ENCODE peak calls at places on chromosomes 3 and 15, in nine cellular contexts. O is H9, C is pancreas, W is fibroblast of pulmonary artery, D is heart right ventricle, H is LNCaP clone FGC, N is heart left ventricle, X is esophagus squamous epithelium, E is Calu3. Q is an unnamed sample.

GRCh38 chr15:50149090-50149489 is 30.1 kb upstream of the ATP8B4 start:
- DNase-seq in O (no peak), C (no peak), W (no peak), D (no peak), H (peak), N (no peak), X (no peak), E (no peak), Q (peak)

GRCh38 chr3:197406266-197406665 is 107.9 kb upstream of the DLG1 start:
- DNase-seq in O (no peak), C (no peak), W (peak), D (no peak), H (no peak), N (peak), X (no peak), E (no peak), Q (no peak)

GRCh38 chr3:34090876-34091275 is 292.4 kb downstream of the PDCD6IP start:
- DNase-seq in O (no peak), C (no peak), W (no peak), D (no peak), H (no peak), N (no peak), X (no peak), E (no peak), Q (no peak)

GRCh38 chr3:185534511-185534910 is 17.9 kb downstream of the LIPH start:
- DNase-seq in O (no peak), C (no peak), W (peak), D (no peak), H (no peak), N (no peak), X (no peak), E (no peak), Q (no peak)

GRCh38 chr15:68154923-68155559 is 50.1 kb downstream of the CALML4 start:
- DNase-seq in O (no peak), C (peak), W (peak), D (peak), H (peak), N (peak), X (no peak), E (peak), Q (peak)

GRCh38 chr3:63818282-63819150 is 583 bp upstream of the C3orf49 start:
- DNase-seq in O (peak), C (peak), W (peak), D (peak), H (peak), N (peak), X (no peak), E (peak), Q (peak)

GRCh38 chr3:17740703-17741102 is 1.7 kb downstream of the TBC1D5 start:
- DNase-seq in O (no peak), C (no peak), W (peak), D (no peak), H (no peak), N (no peak), X (no peak), E (peak), Q (peak)

GRCh38 chr3:66423791-66424190 is 77.0 kb downstream of the LRIG1 start:
- DNase-seq in O (no peak), C (no peak), W (peak), D (no peak), H (no peak), N (no peak), X (no peak), E (no peak), Q (peak)

GRCh38 chr3:186806173-186807055 is at the start of gene RFC4:
- DNase-seq in O (peak), C (peak), W (peak), D (peak), H (peak), N (peak), X (peak), E (peak), Q (no peak)

GRCh38 chr15:69595009-69595825 is 142.6 kb downstream of the RPLP1 start:
- DNase-seq in O (peak), C (peak), W (no peak), D (peak), H (peak), N (peak), X (no peak), E (peak), Q (no peak)

GRCh38 chr15:84821501-84822021 is 4.4 kb downstream of the ALPK3 start:
- DNase-seq in O (no peak), C (no peak), W (peak), D (peak), H (no peak), N (no peak), X (no peak), E (no peak), Q (no peak)

GRCh38 chr15:52789601-52790165 is 453 bp downstream of the ONECUT1 start:
- DNase-seq in O (no peak), C (peak), W (peak), D (no peak), H (no peak), N (no peak), X (no peak), E (no peak), Q (no peak)

GRCh38 chr15:39154776-39155175 is 426.1 kb upstream of the THBS1 start:
- DNase-seq in O (no peak), C (no peak), W (no peak), D (no peak), H (no peak), N (no peak), X (no peak), E (no peak), Q (no peak)

GRCh38 chr15:39156166-39156565 is 424.7 kb upstream of the THBS1 start:
- DNase-seq in O (no peak), C (no peak), W (no peak), D (peak), H (no peak), N (peak), X (no peak), E (no peak), Q (no peak)

GRCh38 chr15:39153718-39154117 is 427.2 kb upstream of the THBS1 start:
- DNase-seq in O (no peak), C (no peak), W (no peak), D (no peak), H (peak), N (no peak), X (no peak), E (peak), Q (no peak)

GRCh38 chr15:39153058-39153457 is 427.8 kb upstream of the THBS1 start:
- DNase-seq in O (no peak), C (no peak), W (no peak), D (no peak), H (peak), N (no peak), X (no peak), E (no peak), Q (no peak)

DNA sequence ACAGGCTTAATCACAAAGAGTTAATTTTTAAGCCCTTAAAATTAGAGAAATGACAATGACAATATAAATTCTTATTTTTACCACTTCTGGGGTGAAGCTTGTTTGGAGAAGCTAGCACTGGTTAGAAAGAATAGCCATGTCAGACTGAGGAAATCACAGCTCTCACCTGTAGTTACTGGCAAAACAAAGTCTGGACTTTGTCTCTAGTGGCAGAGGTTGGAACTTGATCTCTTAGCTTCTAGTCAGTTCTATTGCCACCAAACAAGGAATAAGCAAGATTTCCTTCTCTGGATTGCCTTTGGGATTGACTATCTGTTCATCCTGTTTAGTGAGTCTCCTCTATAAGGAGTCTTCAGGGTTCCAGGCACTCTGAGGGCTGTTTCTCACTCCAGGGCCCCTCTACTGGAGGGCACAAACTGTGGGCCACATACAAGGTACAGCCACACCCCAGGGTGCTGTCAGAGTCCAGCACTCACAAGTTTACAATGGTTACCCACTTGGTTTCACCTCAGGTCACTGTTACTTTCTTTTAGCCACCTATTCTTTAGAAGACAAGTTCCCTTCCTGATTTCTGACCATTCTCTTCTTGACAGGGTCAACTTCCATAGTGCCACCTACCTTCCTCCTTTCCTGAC is 426.6 kb upstream of the THBS1 start:
- DNase-seq in O (no peak), C (no peak), W (no peak), D (no peak), H (no peak), N (no peak), X (no peak), E (no peak), Q (no peak)
- TF ChIP-seq CTCF in O (peak), C (peak), W (peak), D (no peak), H (peak), N (no peak), X (peak), E (no peak), Q (peak)

GRCh38 chr15:43214169-43214568 is 6.6 kb downstream of the EPB42 start:
- DNase-seq in O (no peak), C (no peak), W (no peak), D (no peak), H (no peak), N (no peak), X (no peak), E (no peak), Q (no peak)
- TF ChIP-seq CTCF in O (no peak), C (no peak), W (no peak), D (no peak), H (no peak), N (no peak), X (no peak), E (no peak), Q (no peak)

GRCh38 chr15:91737419-91737818 is 116.1 kb upstream of the SLCO3A1 start:
- DNase-seq in O (no peak), C (no peak), W (no peak), D (no peak), H (no peak), N (no peak), X (no peak), E (no peak), Q (no peak)
- TF ChIP-seq CTCF in O (no peak), C (no peak), W (no peak), D (no peak), H (no peak), N (no peak), X (no peak), E (no peak), Q (no peak)

GRCh38 chr3:151156618-151157216 is 46.3 kb downstream of the GPR171 start:
- DNase-seq in O (no peak), C (no peak), W (peak), D (no peak), H (peak), N (no peak), X (no peak), E (peak), Q (no peak)
- TF ChIP-seq CTCF in O (peak), C (no peak), W (peak), D (peak), H (peak), N (peak), X (peak), E (peak), Q (peak)

DNA sequence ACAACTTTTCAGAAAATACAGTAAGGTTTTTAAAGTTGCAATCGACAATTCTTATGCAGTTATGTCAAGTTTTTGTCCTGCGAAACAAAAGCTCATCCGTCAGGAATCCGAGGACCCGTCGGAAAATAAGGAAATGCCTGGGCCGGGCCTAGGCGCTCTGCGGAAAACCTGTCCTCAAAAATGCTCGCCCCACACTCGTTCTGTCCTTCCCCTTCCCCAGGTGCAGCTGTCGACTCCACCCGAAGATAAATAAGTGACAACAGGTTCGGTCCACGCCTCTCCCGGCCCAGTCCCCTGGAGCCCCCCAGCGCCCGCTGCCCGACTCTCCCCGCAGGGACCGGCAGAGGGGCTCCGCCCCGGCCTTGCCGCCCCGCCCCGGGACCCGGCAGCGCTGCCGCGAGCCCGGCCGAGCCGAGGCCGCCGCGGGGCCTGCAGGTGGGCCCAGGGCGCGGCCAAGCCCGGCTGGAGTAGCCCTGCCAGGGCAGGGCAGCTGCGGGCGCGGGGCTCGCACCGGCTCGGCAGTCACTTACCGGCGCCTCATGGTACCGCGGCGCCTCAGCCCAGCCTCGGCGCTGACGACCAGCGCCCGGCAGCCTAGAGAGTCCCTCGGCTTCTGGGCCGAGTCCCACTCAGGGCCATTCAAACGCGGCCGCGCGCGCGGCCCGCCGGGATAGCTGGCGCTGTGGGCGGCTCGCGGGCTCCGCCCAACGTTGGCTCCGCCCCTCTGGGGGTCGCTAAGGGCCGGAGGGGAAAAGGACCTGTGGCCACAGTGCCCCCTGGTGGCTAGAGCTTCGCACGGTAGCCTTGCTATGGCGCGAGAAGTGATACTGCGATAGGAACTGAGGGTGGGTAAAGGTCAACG is at the start of gene KATNBL1:
- DNase-seq in O (peak), C (peak), W (peak), D (peak), H (peak), N (peak), X (peak), E (peak), Q (peak)
- TF ChIP-seq CTCF in O (peak), C (peak), W (peak), D (peak), H (peak), N (peak), X (peak), E (peak), Q (peak)

GRCh38 chr3:2098398-2099027 is at the start of gene CNTN4:
- DNase-seq in O (peak), C (peak), W (no peak), D (peak), H (peak), N (peak), X (no peak), E (no peak), Q (no peak)
- TF ChIP-seq CTCF in O (peak), C (no peak), W (no peak), D (no peak), H (peak), N (no peak), X (no peak), E (no peak), Q (peak)

GRCh38 chr3:47406762-47407149 is 25.9 kb downstream of the PTPN23 start:
- DNase-seq in O (no peak), C (no peak), W (no peak), D (no peak), H (no peak), N (no peak), X (no peak), E (no peak), Q (no peak)
- TF ChIP-seq CTCF in O (peak), C (no peak), W (no peak), D (no peak), H (no peak), N (no peak), X (peak), E (no peak), Q (peak)

DNA sequence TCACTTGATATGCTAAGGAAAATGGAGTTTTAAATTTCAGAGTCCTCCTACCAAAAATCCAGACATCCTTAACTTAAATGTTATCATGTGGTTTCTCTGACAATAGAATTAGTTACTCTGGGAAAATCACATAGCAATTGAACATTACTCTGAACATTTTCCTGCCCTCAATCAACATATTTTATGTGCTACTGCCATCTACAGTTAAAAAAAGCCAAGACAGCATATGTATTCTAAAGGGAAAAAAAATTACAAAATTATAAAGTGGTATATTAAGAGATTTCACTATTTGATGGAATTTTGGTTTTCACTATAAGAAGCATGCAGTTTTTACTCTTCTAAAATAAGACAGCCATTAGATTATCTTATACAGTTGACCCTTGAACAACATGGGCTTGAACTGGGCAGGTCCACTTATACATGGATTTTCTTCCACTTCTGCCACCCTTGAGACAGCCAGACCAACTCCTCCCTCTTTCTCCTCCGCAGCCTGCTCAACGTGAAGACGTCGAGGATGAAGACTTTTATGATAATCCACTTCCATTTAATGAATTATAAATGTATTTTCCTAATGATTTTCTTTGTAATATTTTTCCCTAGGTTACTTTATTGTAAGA is 122.3 kb downstream of the ATP1B3 start:
- DNase-seq in O (no peak), C (no peak), W (peak), D (no peak), H (no peak), N (no peak), X (no peak), E (no peak), Q (no peak)
- TF ChIP-seq CTCF in O (no peak), C (no peak), W (peak), D (peak), H (peak), N (peak), X (peak), E (peak), Q (peak)

GRCh38 chr15:59143281-59143680 is 38.3 kb downstream of the CCNB2 start:
- DNase-seq in O (no peak), C (no peak), W (no peak), D (no peak), H (no peak), N (no peak), X (no peak), E (no peak), Q (no peak)

GRCh38 chr15:59133921-59134427 is 29.0 kb downstream of the CCNB2 start:
- DNase-seq in O (no peak), C (no peak), W (no peak), D (no peak), H (no peak), N (no peak), X (no peak), E (no peak), Q (no peak)

GRCh38 chr15:59137566-59137965 is 32.6 kb downstream of the CCNB2 start:
- DNase-seq in O (no peak), C (no peak), W (no peak), D (no peak), H (no peak), N (no peak), X (no peak), E (no peak), Q (no peak)

GRCh38 chr15:59140422-59141226 is 35.7 kb downstream of the CCNB2 start:
- DNase-seq in O (no peak), C (no peak), W (no peak), D (no peak), H (no peak), N (no peak), X (no peak), E (no peak), Q (peak)

DNA sequence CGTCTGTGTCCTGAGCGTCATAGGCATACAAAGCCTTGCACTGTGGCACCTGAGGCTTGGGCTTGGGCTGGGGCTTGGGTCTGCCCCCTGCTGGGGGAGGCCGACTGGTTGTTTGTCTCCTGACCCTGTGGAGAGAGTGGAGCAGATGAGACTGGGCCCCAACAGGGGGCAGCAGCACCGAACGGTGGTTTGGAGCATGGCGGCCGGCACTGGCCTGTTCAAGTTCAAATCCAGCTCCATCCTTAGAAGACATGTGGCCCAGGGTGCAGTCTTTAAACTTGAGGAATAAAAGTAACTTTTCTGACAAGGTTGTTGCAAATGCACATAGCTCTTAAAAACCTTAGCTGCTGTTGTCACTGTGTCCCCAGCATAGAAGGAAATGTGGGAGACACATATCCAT is 33.3 kb downstream of the CCNB2 start:
- DNase-seq in O (peak), C (peak), W (peak), D (peak), H (no peak), N (no peak), X (no peak), E (peak), Q (no peak)
- TF ChIP-seq CTCF in O (peak), C (peak), W (peak), D (peak), H (peak), N (peak), X (peak), E (peak), Q (peak)

GRCh38 chr3:161420746-161421145 is 49.4 kb upstream of the SPTSSB start:
- DNase-seq in O (peak), C (peak), W (no peak), D (no peak), H (peak), N (no peak), X (no peak), E (peak), Q (peak)

GRCh38 chr3:161422171-161422693 is 50.9 kb upstream of the SPTSSB start:
- DNase-seq in O (no peak), C (no peak), W (no peak), D (no peak), H (no peak), N (no peak), X (no peak), E (no peak), Q (no peak)

GRCh38 chr3:161419555-161420333 is 48.4 kb upstream of the SPTSSB start:
- DNase-seq in O (no peak), C (no peak), W (no peak), D (no peak), H (no peak), N (no peak), X (no peak), E (no peak), Q (no peak)

DNA sequence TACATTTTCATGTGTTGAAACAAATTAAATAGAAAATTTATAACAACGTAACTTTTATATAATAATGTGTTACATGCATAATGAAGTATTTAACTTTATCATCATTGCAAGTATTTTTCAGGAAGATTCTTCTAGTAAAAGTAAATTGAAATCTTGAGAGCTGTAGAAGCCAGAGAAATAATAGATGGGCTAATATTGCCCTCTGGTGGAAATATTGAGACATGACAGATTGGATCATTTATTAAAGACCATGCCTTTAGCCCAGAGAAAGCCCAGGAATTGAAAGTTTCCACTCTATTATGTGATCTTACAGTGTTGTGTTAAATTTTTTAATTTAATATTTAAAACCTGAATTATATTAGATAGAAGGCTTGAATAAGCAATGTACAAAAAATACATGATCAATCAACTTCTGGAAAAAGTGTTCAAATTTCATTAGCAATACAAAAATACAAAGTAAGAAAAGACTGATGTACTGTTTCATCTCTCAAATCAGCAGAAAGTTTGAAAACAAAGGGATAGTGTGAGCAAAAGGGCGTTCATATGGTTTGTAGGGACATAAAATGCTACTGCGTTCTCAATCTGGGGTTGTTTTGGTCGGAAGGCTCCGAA is 52.7 kb upstream of the SPTSSB start:
- DNase-seq in O (no peak), C (no peak), W (peak), D (no peak), H (no peak), N (no peak), X (no peak), E (no peak), Q (no peak)
- TF ChIP-seq CTCF in O (peak), C (peak), W (peak), D (peak), H (peak), N (peak), X (peak), E (peak), Q (peak)

Q was measured in foreskin keratinocyte.